ENCODE peak calls at places on chromosomes 4 and X, in four cellular contexts. C, E, K and V are unnamed samples.

GRCh38 chr4:188949608-188950007 is 810.4 kb downstream of the TRIML1 start:
- DNase-seq in C (no peak), E (no peak), K (no peak), V (no peak)

GRCh38 chr4:42671431-42672194 is 14.7 kb upstream of the ATP8A1 start:
- DNase-seq in C (no peak), E (no peak), K (no peak), V (no peak)

GRCh38 chr4:176830971-176831370 is 38.2 kb upstream of the VEGFC start:
- DNase-seq in C (no peak), E (no peak), K (peak), V (no peak)

GRCh38 chr4:36138221-36138620 is 106.1 kb downstream of the ARAP2 start:
- DNase-seq in C (no peak), E (no peak), K (no peak), V (no peak)

GRCh38 chr4:121597346-121597934 is 99.3 kb downstream of the ANXA5 start:
- DNase-seq in C (no peak), E (no peak), K (peak), V (no peak)

GRCh38 chrX:108415146-108415545 is 23.1 kb downstream of the COL4A6 start:
- DNase-seq in C (no peak), E (no peak), K (no peak), V (no peak)

GRCh38 chr4:147816382-147817254 is 84.7 kb downstream of the ARHGAP10 start:
- DNase-seq in C (no peak), E (no peak), K (no peak), V (no peak)

GRCh38 chrX:120358687-120359086 is 3.2 kb upstream of the ATP1B4 start:
- DNase-seq in C (no peak), E (no peak), K (peak), V (no peak)

GRCh38 chr4:173499568-173500535 is 30.2 kb downstream of the HAND2 start:
- DNase-seq in C (no peak), E (peak), K (no peak), V (no peak)

GRCh38 chrX:46198858-46199257 is 346.4 kb downstream of the ZNF674 start:
- DNase-seq in C (no peak), E (no peak), K (no peak), V (no peak)

GRCh38 chrX:134794692-134795091 is 136.4 kb upstream of the PLAC1 start:
- DNase-seq in C (no peak), E (no peak), K (no peak), V (no peak)

GRCh38 chr4:73998040-73999011 is at the start of gene CXCL5:
- DNase-seq in C (peak), E (no peak), K (no peak), V (no peak)

GRCh38 chr4:154720123-154720522 is 23.7 kb upstream of the LRAT start:
- DNase-seq in C (no peak), E (no peak), K (peak), V (no peak)

GRCh38 chrX:38923451-38923969 is 122.3 kb downstream of the MID1IP1 start:
- DNase-seq in C (no peak), E (no peak), K (no peak), V (no peak)

GRCh38 chr4:8368998-8369397 is 71.5 kb downstream of the ACOX3 start:
- DNase-seq in C (no peak), E (no peak), K (no peak), V (no peak)

GRCh38 chrX:10741003-10741402 is 120.6 kb upstream of the MID1 start:
- DNase-seq in C (no peak), E (no peak), K (no peak), V (no peak)

GRCh38 chrX:12949927-12950656 is 24.8 kb upstream of the TMSB4X start:
- DNase-seq in C (no peak), E (no peak), K (peak), V (no peak)

GRCh38 chr4:56788081-56788480 is 33.4 kb downstream of the SPINK2 start:
- DNase-seq in C (no peak), E (no peak), K (no peak), V (no peak)

GRCh38 chr4:165763640-165764039 is 109.4 kb upstream of the TLL1 start:
- DNase-seq in C (no peak), E (no peak), K (no peak), V (no peak)

GRCh38 chr4:120870279-120870673 is 52.2 kb downstream of the PRDM5 start:
- DNase-seq in C (no peak), E (no peak), K (no peak), V (no peak)

GRCh38 chrX:20382518-20383291 is 116.0 kb upstream of the RPS6KA3 start:
- DNase-seq in C (no peak), E (no peak), K (peak), V (no peak)

GRCh38 chr4:76704133-76704881 is 193.6 kb downstream of the SOWAHB start:
- DNase-seq in C (no peak), E (no peak), K (peak), V (no peak)

GRCh38 chr4:112361181-112361791 is 64.1 kb downstream of the ALPK1 start:
- DNase-seq in C (no peak), E (peak), K (peak), V (no peak)

GRCh38 chr4:80495847-80496246 is 160.3 kb downstream of the CFAP299 start:
- DNase-seq in C (no peak), E (no peak), K (no peak), V (no peak)

GRCh38 chr4:95250544-95251137 is 298.1 kb downstream of the UNC5C start:
- DNase-seq in C (no peak), E (no peak), K (no peak), V (no peak)

GRCh38 chrX:54482839-54483593 is 13.0 kb downstream of the FGD1 start:
- DNase-seq in C (no peak), E (no peak), K (no peak), V (no peak)

GRCh38 chrX:45200741-45201234 is at the start of gene DIPK2B:
- DNase-seq in C (no peak), E (no peak), K (no peak), V (no peak)

GRCh38 chrX:15675490-15675921 is 10.9 kb upstream of the CLTRN start:
- DNase-seq in C (peak), E (peak), K (no peak), V (peak)